ENCODE peak calls at places on chromosomes 4 and X, in seven cellular contexts. Q is H9, G is HCT116, L is neuronal stem cell, K is lower lobe of right lung, U is hepatocyte, J is substantia nigra. W is an unnamed sample.

GRCh38 chr4:124053872-124054538 is 657.4 kb downstream of the SPRY1 start:
- DNase-seq in Q (no peak), G (no peak), L (no peak), K (no peak), U (no peak), J (no peak), W (no peak)

GRCh38 chr4:155809835-155810234 is 51.0 kb downstream of the GUCY1B1 start:
- DNase-seq in Q (no peak), G (peak; percentile 85), L (peak; percentile 43), K (no peak), U (peak; percentile 85), J (no peak), W (no peak)

GRCh38 chrX:96407043-96407442 is 277.6 kb upstream of the DIAPH2 start:
- DNase-seq in Q (no peak), G (no peak), L (no peak), K (no peak), U (peak; percentile 30), J (no peak), W (no peak)

GRCh38 chr4:147078875-147079658 is 133.4 kb upstream of the TTC29 start:
- DNase-seq in Q (no peak), G (no peak), L (no peak), K (no peak), U (peak; percentile 19), J (no peak), W (no peak)

GRCh38 chr4:180866933-180867643 is 1376.1 kb upstream of the TENM3 start:
- DNase-seq in Q (no peak), G (no peak), L (no peak), K (no peak), U (no peak), J (no peak), W (no peak)

GRCh38 chr4:140019619-140020367 is 134.2 kb downstream of the MAML3 start:
- DNase-seq in Q (no peak), G (no peak), L (no peak), K (no peak), U (peak; percentile 58), J (no peak), W (no peak)

GRCh38 chr4:55030606-55031005 is 94.8 kb downstream of the KDR start:
- DNase-seq in Q (no peak), G (no peak), L (no peak), K (no peak), U (no peak), J (no peak), W (no peak)

GRCh38 chrX:137424679-137425078 is 141.2 kb upstream of the ZIC3 start:
- DNase-seq in Q (peak; percentile 58), G (no peak), L (no peak), K (no peak), U (no peak), J (no peak), W (no peak)

GRCh38 chrX:68995780-68996551 is 167.1 kb downstream of the EFNB1 start:
- DNase-seq in Q (peak; percentile 10), G (no peak), L (no peak), K (no peak), U (peak; percentile 62), J (no peak), W (no peak)

GRCh38 chr4:186676531-186677158 is 47.0 kb downstream of the FAT1 start:
- DNase-seq in Q (no peak), G (no peak), L (no peak), K (no peak), U (peak; percentile 36), J (no peak), W (no peak)

GRCh38 chrX:139967300-139967699 is 2.0 kb upstream of the CXorf66 start:
- DNase-seq in Q (no peak), G (no peak), L (no peak), K (no peak), U (no peak), J (no peak), W (no peak)

GRCh38 chr4:86414686-86415085 is 54.8 kb upstream of the MAPK10 start:
- DNase-seq in Q (no peak), G (no peak), L (no peak), K (no peak), U (no peak), J (no peak), W (no peak)

GRCh38 chrX:49188468-49189076 is 2.4 kb upstream of the PRICKLE3 start:
- DNase-seq in Q (no peak), G (no peak), L (no peak), K (no peak), U (no peak), J (no peak), W (no peak)

GRCh38 chrX:49193542-49193964 is 6.4 kb downstream of the SYP start:
- DNase-seq in Q (no peak), G (no peak), L (no peak), K (no peak), U (no peak), J (no peak), W (peak; percentile 12)

GRCh38 chrX:49191033-49191871 is 5.1 kb upstream of the PRICKLE3 start:
- DNase-seq in Q (peak; percentile 97), G (peak; percentile 99), L (peak; percentile 95), K (peak; percentile 92), U (peak; percentile 95), J (peak; percentile 89), W (peak; percentile 89)

GRCh38 chrX:49192722-49193328 is 6.7 kb upstream of the PRICKLE3 start:
- DNase-seq in Q (peak; percentile 55), G (no peak), L (no peak), K (no peak), U (no peak), J (no peak), W (no peak)

DNA sequence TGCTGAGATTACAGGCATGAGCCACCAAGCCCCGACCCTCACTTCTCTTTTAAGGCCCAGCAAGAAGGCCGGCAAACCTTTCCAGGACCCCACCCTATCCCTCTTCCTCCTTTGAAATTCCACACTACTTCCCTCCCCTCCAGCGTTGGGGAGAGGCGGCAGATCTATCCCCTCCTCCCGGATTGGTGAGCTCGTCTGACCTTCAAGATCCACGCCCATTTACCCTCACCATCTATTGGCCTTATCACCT is 4.5 kb upstream of the PRICKLE3 start:
- DNase-seq in Q (no peak), G (no peak), L (no peak), K (no peak), U (no peak), J (no peak), W (no peak)
- H3K27ac ChIP-seq in Q (no peak overlapping the region), G (peak overlapping the region; percentile 64), L (peak overlapping the region; percentile 56), K (peak overlapping the region; percentile 78), U (peak overlapping the region; percentile 84), J (peak overlapping the region; percentile 78), W (peak overlapping the region; percentile 74)

DNA sequence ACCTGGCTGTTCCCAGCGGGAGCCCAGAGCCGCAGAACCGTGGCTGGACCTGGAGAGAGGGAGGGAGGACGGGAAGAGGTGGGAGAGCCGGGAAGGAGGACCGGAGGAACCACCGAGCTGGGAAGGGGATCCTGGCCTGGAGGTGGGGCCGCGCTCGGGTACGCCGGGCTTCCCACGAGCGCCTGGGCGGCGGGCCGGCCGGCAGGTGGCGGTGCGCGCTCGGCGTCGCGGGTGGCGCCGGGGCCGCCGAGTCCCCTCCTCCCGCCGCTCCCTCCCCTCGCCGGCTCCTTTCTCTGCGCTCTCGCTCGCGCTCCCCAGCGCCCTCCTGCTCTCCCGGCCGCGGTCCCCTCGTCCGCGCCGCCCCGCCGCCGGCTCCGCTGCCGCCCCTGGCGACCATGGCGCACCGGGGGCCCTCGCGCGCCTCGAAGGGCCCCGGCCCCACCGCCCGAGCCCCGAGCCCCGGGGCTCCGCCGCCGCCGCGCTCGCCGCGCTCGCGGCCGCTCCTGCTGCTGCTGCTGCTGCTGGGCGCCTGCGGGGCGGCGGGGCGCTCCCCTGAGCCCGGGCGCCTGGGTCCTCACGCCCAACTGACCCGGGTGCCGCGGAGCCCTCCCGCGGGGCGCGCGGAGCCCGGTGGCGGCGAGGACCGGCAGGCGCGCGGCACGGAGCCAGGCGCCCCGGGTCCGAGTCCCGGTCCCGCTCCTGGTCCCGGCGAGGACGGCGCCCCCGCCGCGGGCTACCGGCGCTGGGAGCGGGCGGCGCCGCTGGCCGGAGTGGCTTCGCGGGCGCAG is at the start of gene SORCS2:
- DNase-seq in Q (peak; percentile 74), G (no peak), L (peak; percentile 65), K (peak; percentile 65), U (peak; percentile 91), J (peak; percentile 26), W (peak; percentile 60)
- H3K27ac ChIP-seq in Q (no peak within 1 kb of the TSS), G (no peak within 1 kb of the TSS), L (no peak within 1 kb of the TSS), K (no peak within 1 kb of the TSS), U (no peak within 1 kb of the TSS), J (peak within 1 kb of the TSS; percentile 61), W (no peak within 1 kb of the TSS)

DNA sequence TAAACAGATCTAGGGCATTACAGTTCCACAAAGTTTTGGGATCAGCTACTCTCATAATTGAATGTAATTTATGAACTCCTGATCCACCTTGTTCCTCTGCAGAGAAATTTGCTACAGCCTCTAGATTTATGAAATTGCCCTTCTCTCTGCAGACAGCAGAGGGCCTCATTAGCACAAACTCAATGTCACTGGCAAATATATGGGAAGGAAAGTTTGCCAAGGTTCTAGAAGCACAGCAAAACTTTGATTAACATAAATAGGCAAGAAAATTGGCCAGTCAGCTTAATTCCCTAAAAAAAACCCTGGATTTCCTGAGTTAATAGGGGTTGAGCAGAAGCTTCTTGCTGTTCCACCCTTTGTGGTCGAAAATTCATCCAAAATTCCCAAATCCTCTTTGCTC is 31.5 kb downstream of the PRPS1 start:
- DNase-seq in Q (no peak), G (no peak), L (no peak), K (no peak), U (peak; percentile 75), J (no peak), W (no peak)
- H3K27ac ChIP-seq in Q (no peak overlapping the region), G (no peak overlapping the region), L (no peak overlapping the region), K (no peak overlapping the region), U (no peak overlapping the region), J (no peak overlapping the region), W (no peak overlapping the region)

GRCh38 chrX:134186362-134187121 is 50.4 kb upstream of the CCDC160 start:
- DNase-seq in Q (no peak), G (no peak), L (no peak), K (no peak), U (no peak), J (no peak), W (no peak)
- H3K27ac ChIP-seq in Q (no peak overlapping the region), G (no peak overlapping the region), L (no peak overlapping the region), K (no peak overlapping the region), U (no peak overlapping the region), J (no peak overlapping the region), W (no peak overlapping the region)

DNA sequence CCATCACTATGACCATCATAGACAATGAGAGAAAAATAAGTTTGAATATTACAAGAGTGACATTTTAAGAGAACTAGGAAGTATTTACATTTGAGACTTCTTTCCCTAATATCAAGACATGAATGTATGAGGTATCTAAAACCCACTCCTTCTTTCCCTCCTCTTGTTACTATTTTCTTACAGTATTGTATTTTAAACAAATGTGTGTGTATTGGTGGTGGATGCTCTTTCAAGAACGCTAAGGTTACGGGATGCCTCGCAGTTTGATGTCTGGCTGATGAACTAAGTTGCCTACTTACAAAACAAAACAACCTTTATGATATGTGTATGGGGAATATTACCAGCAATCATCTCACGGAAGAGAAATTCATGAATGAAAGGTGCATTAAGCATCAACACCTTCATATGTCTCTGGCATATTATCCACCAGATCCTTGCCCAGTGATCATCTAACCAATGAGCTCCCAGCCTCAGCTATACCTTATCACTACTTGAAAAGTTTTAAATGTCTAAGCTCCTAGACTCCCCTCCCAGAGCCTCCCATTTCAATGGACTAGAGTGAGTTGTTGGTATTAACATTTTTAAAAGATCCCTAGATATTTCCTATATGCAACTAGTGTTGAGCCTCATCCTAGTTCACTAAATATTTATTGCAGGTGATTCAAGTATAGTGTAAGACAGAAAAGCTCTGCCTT is 10.6 kb downstream of the AREG start:
- DNase-seq in Q (no peak), G (no peak), L (no peak), K (no peak), U (no peak), J (no peak), W (no peak)
- H3K27ac ChIP-seq in Q (no peak overlapping the region), G (peak overlapping the region; percentile 85), L (no peak overlapping the region), K (no peak overlapping the region), U (no peak overlapping the region), J (no peak overlapping the region), W (no peak overlapping the region)